ENCODE peak calls at places on chromosomes 7 and 10, in four cellular contexts. S is AG04449, G is heart right ventricle, P is fibroblast of the aortic adventitia. B is an unnamed sample.

GRCh38 chr10:84256510-84257342 is 11.9 kb downstream of the RGR start:
- DNase-seq in G (peak; percentile 46), P (peak; percentile 39), S (no peak), B (peak; percentile 14)

GRCh38 chr7:37923996-37924395 is 3.6 kb downstream of the EPDR1 start:
- DNase-seq in G (no peak), P (peak; percentile 60), S (no peak), B (no peak)

GRCh38 chr7:113268757-113269156 is 150.4 kb upstream of the SMIM30 start:
- DNase-seq in P (peak; percentile 11), G (no peak), S (no peak), B (no peak)

GRCh38 chr7:67267914-67268313 is 271.3 kb downstream of the TYW1 start:
- DNase-seq in S (no peak), P (no peak), G (no peak), B (no peak)

GRCh38 chr10:62726142-62726541 is 78.4 kb upstream of the ADO start:
- DNase-seq in S (no peak), G (no peak), P (no peak), B (no peak)

GRCh38 chr7:2247141-2247985 is 5.3 kb downstream of the NUDT1 start:
- DNase-seq in S (no peak), P (peak; percentile 15), G (no peak), B (peak; percentile 35)

GRCh38 chr10:128056303-128057050 is 69.7 kb downstream of the MKI67 start:
- DNase-seq in G (no peak), P (no peak), S (no peak), B (no peak)

GRCh38 chr7:79528421-79528820 is 75.0 kb upstream of the MAGI2 start:
- DNase-seq in G (no peak), P (no peak), S (no peak), B (no peak)

GRCh38 chr10:26024303-26024702 is 90.3 kb downstream of the MYO3A start:
- DNase-seq in G (no peak), S (no peak), P (no peak), B (no peak)

GRCh38 chr7:88040694-88041093 is 106.6 kb downstream of the ADAM22 start:
- DNase-seq in G (no peak), P (peak; percentile 7), S (no peak), B (no peak)

GRCh38 chr7:135342887-135343286 is 109.2 kb downstream of the STRA8 start:
- DNase-seq in G (peak; percentile 77), S (no peak), P (no peak), B (peak; percentile 58)

GRCh38 chr7:2198206-2198605 is 34.5 kb downstream of the MAD1L1 start:
- DNase-seq in S (no peak), G (no peak), P (no peak), B (no peak)

GRCh38 chr7:116438274-116438673 is 61.3 kb upstream of the CAV2 start:
- DNase-seq in S (no peak), G (no peak), P (peak; percentile 63), B (no peak)

GRCh38 chr7:51366172-51366728 is 49.6 kb upstream of the COBL start:
- DNase-seq in P (no peak), S (no peak), G (no peak), B (no peak)

GRCh38 chr7:68929712-68930395 is 668.4 kb upstream of the AUTS2 start:
- DNase-seq in G (no peak), P (peak; percentile 74), S (peak; percentile 60), B (peak; percentile 30)

DNA sequence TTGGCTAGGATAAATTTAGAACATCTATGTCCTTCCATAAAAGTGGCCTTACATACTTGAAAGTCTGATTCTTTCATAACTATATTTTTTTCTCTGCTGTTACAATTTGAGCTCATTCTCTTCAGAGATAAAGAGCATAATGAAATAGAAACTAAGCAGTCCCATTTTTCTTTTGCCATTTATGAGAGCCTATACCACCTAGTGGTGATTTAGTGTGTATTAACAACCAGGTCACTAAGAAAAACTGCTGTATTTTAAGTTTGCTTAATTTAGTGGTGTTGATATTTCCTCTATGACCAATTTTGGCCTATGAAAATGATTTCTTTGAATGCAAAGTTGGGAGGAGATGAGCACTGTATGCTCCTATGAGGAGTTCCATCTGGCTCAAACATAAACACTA is 88.7 kb upstream of the ZWINT start:
- DNase-seq in S (no peak), G (no peak), P (no peak), B (no peak)
- TF ChIP-seq CTCF in S (no peak), G (peak; percentile 16), P (no peak), B (no peak)

DNA sequence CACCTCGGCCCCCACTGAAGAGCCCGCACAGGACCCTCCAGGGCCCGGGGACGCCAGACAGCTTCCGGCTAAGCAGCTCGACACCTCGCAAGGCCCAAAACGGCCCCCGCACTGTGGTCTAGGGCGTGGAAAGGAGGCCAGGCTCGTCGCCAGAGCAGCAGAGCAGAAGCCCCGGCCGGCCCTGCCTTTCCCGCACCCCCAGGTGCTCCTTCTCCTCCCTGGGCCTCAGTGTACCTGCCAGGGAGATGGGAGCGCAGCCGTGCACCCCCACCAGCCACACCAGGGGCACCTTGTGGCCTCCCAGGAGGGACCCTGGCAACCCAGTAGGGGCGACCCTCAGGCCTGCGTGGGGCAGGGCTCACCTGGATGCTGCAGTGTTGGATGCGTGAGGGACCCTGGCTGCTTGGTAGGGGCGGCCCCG is 9.6 kb downstream of the PDGFA start:
- DNase-seq in P (no peak), G (no peak), S (no peak), B (no peak)
- H3K4me3 ChIP-seq in P (no peak overlapping the region), G (no peak overlapping the region), S (no peak overlapping the region), B (no peak overlapping the region)

GRCh38 chr7:8278183-8278582 is 16.2 kb upstream of the ICA1 start:
- DNase-seq in G (no peak), S (no peak), P (no peak), B (no peak)

GRCh38 chr7:8274589-8274988 is 12.6 kb upstream of the ICA1 start:
- DNase-seq in G (no peak), P (no peak), S (no peak), B (no peak)

GRCh38 chr7:8282162-8282561 is 20.2 kb upstream of the ICA1 start:
- DNase-seq in S (no peak), P (no peak), G (no peak), B (no peak)

GRCh38 chr7:8282871-8283270 is 20.9 kb upstream of the ICA1 start:
- DNase-seq in S (no peak), P (no peak), G (no peak), B (no peak)

DNA sequence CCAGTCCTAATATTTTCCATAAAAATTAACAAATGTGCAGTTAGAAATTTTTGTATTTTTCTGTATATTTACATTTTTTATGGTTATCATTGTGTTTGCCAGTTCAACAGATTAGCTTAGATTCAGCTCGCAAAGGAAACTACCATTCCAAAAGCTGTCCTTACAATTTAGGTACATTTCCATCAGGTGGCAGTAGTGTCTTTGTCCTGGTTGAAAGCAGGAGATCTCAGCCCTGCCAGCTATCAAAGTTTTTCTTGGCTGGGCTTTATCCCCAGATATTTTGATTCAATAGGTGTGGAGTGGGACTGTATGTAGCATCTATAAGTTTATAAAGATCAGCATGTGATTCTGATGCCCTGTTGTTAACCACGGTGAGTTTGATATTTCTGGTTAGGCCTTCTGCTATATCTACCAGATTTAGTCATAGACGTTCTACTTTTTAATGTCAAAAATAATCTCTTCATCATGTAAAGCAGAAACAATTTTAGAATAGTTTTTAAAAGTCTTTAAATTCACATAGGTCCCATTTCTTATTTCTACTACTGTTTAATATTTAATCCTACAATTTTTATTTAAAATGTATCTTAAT is 15.5 kb upstream of the ICA1 start:
- DNase-seq in G (no peak), S (no peak), P (no peak), B (no peak)
- TF ChIP-seq CTCF in G (peak; percentile 11), S (no peak), P (no peak), B (no peak)

DNA sequence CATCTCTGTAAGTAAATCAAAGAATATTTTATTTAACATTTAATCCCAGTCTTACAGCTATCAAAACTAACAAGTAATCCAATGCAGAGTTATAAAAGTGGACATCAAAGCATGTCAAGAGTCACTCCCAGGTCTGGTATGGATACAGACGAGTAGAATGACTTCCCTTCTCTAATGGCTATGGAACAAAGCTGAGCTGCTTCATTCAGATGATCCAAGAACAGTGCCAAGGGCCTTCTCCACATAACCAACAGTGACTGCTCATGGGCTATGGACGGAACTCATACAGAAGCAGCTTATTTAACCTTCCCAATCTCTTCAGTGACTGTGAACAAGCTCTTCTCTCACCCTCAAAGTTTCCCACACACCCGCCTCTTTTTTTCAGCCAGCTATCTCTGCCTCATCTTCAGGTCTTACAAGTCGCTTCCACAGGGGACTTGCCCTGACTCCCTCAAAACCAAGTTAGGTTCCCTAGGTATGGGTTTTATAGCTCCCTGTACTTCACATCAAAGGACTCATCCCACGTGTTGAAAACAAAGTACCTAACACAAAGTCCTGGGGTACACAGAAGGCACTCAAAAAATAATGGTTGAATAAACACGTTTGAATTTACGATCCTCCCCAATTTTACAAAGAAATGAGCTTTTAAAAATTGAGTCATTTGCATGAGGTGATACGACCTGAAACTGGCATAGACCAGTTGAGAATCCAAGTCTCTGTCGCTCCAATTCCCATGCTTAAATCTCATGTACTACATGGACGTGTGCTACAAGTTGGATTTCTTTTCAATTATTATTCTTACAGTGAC is 3.1 kb downstream of the USP6NL start:
- DNase-seq in G (no peak), P (no peak), S (no peak), B (no peak)
- H3K4me3 ChIP-seq in G (no peak overlapping the region), P (no peak overlapping the region), S (no peak overlapping the region), B (no peak overlapping the region)

DNA sequence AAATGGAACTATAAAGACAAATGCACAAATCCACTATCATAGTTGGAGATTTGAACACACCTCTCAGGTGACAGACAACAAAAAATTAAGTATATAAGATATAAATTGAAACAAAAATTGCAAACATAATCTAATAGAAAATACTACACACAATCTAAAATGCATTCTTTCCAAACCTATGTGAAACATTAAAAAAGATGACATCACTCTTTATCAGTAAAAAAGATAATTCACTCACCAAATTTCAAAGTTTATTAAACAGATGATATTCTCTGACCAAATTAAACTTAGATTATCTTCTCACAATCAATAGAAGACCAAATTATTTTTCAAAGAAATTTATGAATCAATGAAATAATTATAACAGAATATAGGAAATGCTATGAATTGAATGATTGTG is 4.0 kb downstream of the ZWINT start:
- DNase-seq in S (no peak), G (no peak), P (no peak), B (no peak)
- TF ChIP-seq CTCF in S (no peak), G (no peak), P (no peak), B (no peak)

GRCh38 chr7:129843982-129844840 is 108.5 kb downstream of the UBE2H start:
- DNase-seq in P (no peak), S (no peak), G (no peak), B (no peak)
- H3K4me3 ChIP-seq in P (no peak overlapping the region), S (no peak overlapping the region), G (no peak overlapping the region), B (no peak overlapping the region)

GRCh38 chr10:4359003-4359402 is 467.0 kb upstream of the AKR1E2 start:
- DNase-seq in G (no peak), P (peak; percentile 59), S (no peak), B (no peak)
- TF ChIP-seq CTCF in G (no peak), P (no peak), S (no peak), B (no peak)

GRCh38 chr7:22219739-22220493 is 137.0 kb downstream of the RAPGEF5 start:
- DNase-seq in S (no peak), G (peak; percentile 38), P (no peak), B (no peak)
- H3K4me3 ChIP-seq in S (no peak overlapping the region), G (peak overlapping the region; percentile 44), P (no peak overlapping the region), B (peak overlapping the region; percentile 60)